ENCODE peak calls at places on chromosome 6, in ten cellular contexts. One of them, this sample, is unnamed.
A peak's percentile ranks its signal among the peaks of the same experiment; 100 is the strongest.

GRCh38 chr6:111190637-111191036 is 103.3 kb downstream of the SLC16A10 start:
- ATAC-seq in IMR-90: no peak
- ATAC-seq in HCT116: no peak
- ATAC-seq in body of pancreas: no peak
- ATAC-seq in K562: no peak
- ATAC-seq in upper lobe of left lung: no peak
- ATAC-seq in HepG2: no peak
- ATAC-seq in right lobe of liver: no peak
- ATAC-seq in A549: no peak
- ATAC-seq in GM12878: no peak
- ATAC-seq in this sample: no peak

GRCh38 chr6:103516336-103516735 is 1343.4 kb downstream of the HACE1 start:
- ATAC-seq in IMR-90: no peak
- ATAC-seq in HCT116: no peak
- ATAC-seq in body of pancreas: no peak
- ATAC-seq in K562: no peak
- ATAC-seq in upper lobe of left lung: no peak
- ATAC-seq in HepG2: no peak
- ATAC-seq in right lobe of liver: no peak
- ATAC-seq in A549: no peak
- ATAC-seq in GM12878: no peak
- ATAC-seq in this sample: no peak

GRCh38 chr6:47357827-47358226 is 48.1 kb upstream of the TNFRSF21 start:
- ATAC-seq in IMR-90: no peak
- ATAC-seq in HCT116: no peak
- ATAC-seq in body of pancreas: no peak
- ATAC-seq in K562: no peak
- ATAC-seq in upper lobe of left lung: no peak
- ATAC-seq in HepG2: no peak
- ATAC-seq in right lobe of liver: peak; percentile 23
- ATAC-seq in A549: no peak
- ATAC-seq in GM12878: peak; percentile 84
- ATAC-seq in this sample: no peak

GRCh38 chr6:122853259-122853995 is 64.4 kb downstream of the SMPDL3A start:
- ATAC-seq in IMR-90: no peak
- ATAC-seq in HCT116: no peak
- ATAC-seq in body of pancreas: no peak
- ATAC-seq in K562: no peak
- ATAC-seq in upper lobe of left lung: no peak
- ATAC-seq in HepG2: no peak
- ATAC-seq in right lobe of liver: no peak
- ATAC-seq in A549: no peak
- ATAC-seq in GM12878: peak; percentile 95
- ATAC-seq in this sample: no peak

GRCh38 chr6:22043284-22043962 is 253.4 kb downstream of the PRL start:
- ATAC-seq in IMR-90: peak; percentile 67
- ATAC-seq in HCT116: no peak
- ATAC-seq in body of pancreas: peak; percentile 30
- ATAC-seq in K562: peak; percentile 62
- ATAC-seq in upper lobe of left lung: peak; percentile 70
- ATAC-seq in HepG2: no peak
- ATAC-seq in right lobe of liver: peak; percentile 23
- ATAC-seq in A549: no peak
- ATAC-seq in GM12878: no peak
- ATAC-seq in this sample: peak; percentile 53

GRCh38 chr6:13290335-13290734 is 38.0 kb downstream of the TBC1D7 start:
- ATAC-seq in IMR-90: no peak
- ATAC-seq in HCT116: no peak
- ATAC-seq in body of pancreas: no peak
- ATAC-seq in K562: peak; percentile 79
- ATAC-seq in upper lobe of left lung: no peak
- ATAC-seq in HepG2: peak; percentile 23
- ATAC-seq in right lobe of liver: no peak
- ATAC-seq in A549: no peak
- ATAC-seq in GM12878: no peak
- ATAC-seq in this sample: no peak

GRCh38 chr6:11586574-11586973 is 49.0 kb downstream of the TMEM170B start:
- ATAC-seq in IMR-90: peak; percentile 84
- ATAC-seq in HCT116: no peak
- ATAC-seq in body of pancreas: peak; percentile 42
- ATAC-seq in K562: no peak
- ATAC-seq in upper lobe of left lung: peak; percentile 66
- ATAC-seq in HepG2: peak; percentile 76
- ATAC-seq in right lobe of liver: peak; percentile 41
- ATAC-seq in A549: peak; percentile 71
- ATAC-seq in GM12878: no peak
- ATAC-seq in this sample: no peak

GRCh38 chr6:73694711-73695411 is 1.1 kb upstream of the CD109 start:
- ATAC-seq in IMR-90: peak; percentile 28
- ATAC-seq in HCT116: peak; percentile 46
- ATAC-seq in body of pancreas: no peak
- ATAC-seq in K562: no peak
- ATAC-seq in upper lobe of left lung: peak; percentile 26
- ATAC-seq in HepG2: peak; percentile 42
- ATAC-seq in right lobe of liver: no peak
- ATAC-seq in A549: peak; percentile 72
- ATAC-seq in GM12878: no peak
- ATAC-seq in this sample: no peak

GRCh38 chr6:157181649-157182048 is 141.7 kb downstream of the TMEM242 start:
- ATAC-seq in IMR-90: no peak
- ATAC-seq in HCT116: peak; percentile 69
- ATAC-seq in body of pancreas: no peak
- ATAC-seq in K562: no peak
- ATAC-seq in upper lobe of left lung: no peak
- ATAC-seq in HepG2: no peak
- ATAC-seq in right lobe of liver: no peak
- ATAC-seq in A549: peak; percentile 20
- ATAC-seq in GM12878: no peak
- ATAC-seq in this sample: no peak

GRCh38 chr6:6470112-6470511 is 118.4 kb upstream of the LY86 start:
- ATAC-seq in IMR-90: no peak
- ATAC-seq in HCT116: no peak
- ATAC-seq in body of pancreas: no peak
- ATAC-seq in K562: no peak
- ATAC-seq in upper lobe of left lung: no peak
- ATAC-seq in HepG2: no peak
- ATAC-seq in right lobe of liver: no peak
- ATAC-seq in A549: no peak
- ATAC-seq in GM12878: no peak
- ATAC-seq in this sample: no peak

GRCh38 chr6:80280258-80281010 is 174.0 kb downstream of the BCKDHB start:
- ATAC-seq in IMR-90: peak; percentile 49
- ATAC-seq in HCT116: no peak
- ATAC-seq in body of pancreas: no peak
- ATAC-seq in K562: peak; percentile 79
- ATAC-seq in upper lobe of left lung: no peak
- ATAC-seq in HepG2: no peak
- ATAC-seq in right lobe of liver: no peak
- ATAC-seq in A549: no peak
- ATAC-seq in GM12878: peak; percentile 87
- ATAC-seq in this sample: no peak

GRCh38 chr6:30725713-30726505 is 5.8 kb downstream of the TUBB start:
- ATAC-seq in IMR-90: peak; percentile 27
- ATAC-seq in HCT116: peak; percentile 15
- ATAC-seq in body of pancreas: no peak
- ATAC-seq in K562: peak; percentile 18
- ATAC-seq in upper lobe of left lung: no peak
- ATAC-seq in HepG2: peak; percentile 9
- ATAC-seq in right lobe of liver: no peak
- ATAC-seq in A549: peak; percentile 22
- ATAC-seq in GM12878: no peak
- ATAC-seq in this sample: no peak

GRCh38 chr6:147936703-147937102 is 405.9 kb upstream of the SASH1 start:
- ATAC-seq in IMR-90: no peak
- ATAC-seq in HCT116: no peak
- ATAC-seq in body of pancreas: no peak
- ATAC-seq in K562: no peak
- ATAC-seq in upper lobe of left lung: no peak
- ATAC-seq in HepG2: no peak
- ATAC-seq in right lobe of liver: no peak
- ATAC-seq in A549: no peak
- ATAC-seq in GM12878: no peak
- ATAC-seq in this sample: no peak

GRCh38 chr6:11805259-11806053 is 26.9 kb upstream of the ADTRP start:
- ATAC-seq in IMR-90: no peak
- ATAC-seq in HCT116: no peak
- ATAC-seq in body of pancreas: no peak
- ATAC-seq in K562: peak; percentile 74
- ATAC-seq in upper lobe of left lung: no peak
- ATAC-seq in HepG2: no peak
- ATAC-seq in right lobe of liver: no peak
- ATAC-seq in A549: no peak
- ATAC-seq in GM12878: no peak
- ATAC-seq in this sample: no peak

GRCh38 chr6:48757661-48758060 is 646.7 kb upstream of the PTCHD4 start:
- ATAC-seq in IMR-90: no peak
- ATAC-seq in HCT116: no peak
- ATAC-seq in body of pancreas: no peak
- ATAC-seq in K562: no peak
- ATAC-seq in upper lobe of left lung: no peak
- ATAC-seq in HepG2: no peak
- ATAC-seq in right lobe of liver: no peak
- ATAC-seq in A549: no peak
- ATAC-seq in GM12878: no peak
- ATAC-seq in this sample: no peak

GRCh38 chr6:12113190-12113578 is 101.1 kb downstream of the HIVEP1 start:
- ATAC-seq in IMR-90: peak; percentile 44
- ATAC-seq in HCT116: no peak
- ATAC-seq in body of pancreas: no peak
- ATAC-seq in K562: peak; percentile 43
- ATAC-seq in upper lobe of left lung: peak; percentile 55
- ATAC-seq in HepG2: no peak
- ATAC-seq in right lobe of liver: peak; percentile 20
- ATAC-seq in A549: peak; percentile 47
- ATAC-seq in GM12878: peak; percentile 60
- ATAC-seq in this sample: no peak

GRCh38 chr6:3620937-3621336 is 130.6 kb downstream of the PXDC1 start:
- ATAC-seq in IMR-90: no peak
- ATAC-seq in HCT116: no peak
- ATAC-seq in body of pancreas: no peak
- ATAC-seq in K562: no peak
- ATAC-seq in upper lobe of left lung: no peak
- ATAC-seq in HepG2: no peak
- ATAC-seq in right lobe of liver: no peak
- ATAC-seq in A549: no peak
- ATAC-seq in GM12878: no peak
- ATAC-seq in this sample: no peak

GRCh38 chr6:152244998-152245630 is 392.0 kb downstream of the SYNE1 start:
- ATAC-seq in IMR-90: no peak
- ATAC-seq in HCT116: no peak
- ATAC-seq in body of pancreas: no peak
- ATAC-seq in K562: no peak
- ATAC-seq in upper lobe of left lung: no peak
- ATAC-seq in HepG2: no peak
- ATAC-seq in right lobe of liver: no peak
- ATAC-seq in A549: no peak
- ATAC-seq in GM12878: no peak
- ATAC-seq in this sample: no peak
- H3K27ac ChIP-seq in IMR-90: no peak overlapping the region
- H3K27ac ChIP-seq in HCT116: no peak overlapping the region
- H3K27ac ChIP-seq in body of pancreas: no peak overlapping the region
- H3K27ac ChIP-seq in K562: no peak overlapping the region
- H3K27ac ChIP-seq in upper lobe of left lung: no peak overlapping the region
- H3K27ac ChIP-seq in HepG2: no peak overlapping the region
- H3K27ac ChIP-seq in right lobe of liver: no peak overlapping the region
- H3K27ac ChIP-seq in A549: no peak overlapping the region
- H3K27ac ChIP-seq in GM12878: no peak overlapping the region
- H3K27ac ChIP-seq in this sample: peak overlapping the region; percentile 32

GRCh38 chr6:142518761-142519160 is 217.0 kb downstream of the ADGRG6 start:
- ATAC-seq in IMR-90: no peak
- ATAC-seq in HCT116: no peak
- ATAC-seq in body of pancreas: no peak
- ATAC-seq in K562: no peak
- ATAC-seq in upper lobe of left lung: no peak
- ATAC-seq in HepG2: no peak
- ATAC-seq in right lobe of liver: no peak
- ATAC-seq in A549: no peak
- ATAC-seq in GM12878: no peak
- ATAC-seq in this sample: no peak
- TF ChIP-seq POLR2A in IMR-90: no peak
- TF ChIP-seq POLR2A in HCT116: no peak
- TF ChIP-seq POLR2A in body of pancreas: no peak
- TF ChIP-seq POLR2A in K562: no peak
- TF ChIP-seq POLR2A in upper lobe of left lung: no peak
- TF ChIP-seq POLR2A in HepG2: no peak
- TF ChIP-seq POLR2A in right lobe of liver: no peak
- TF ChIP-seq POLR2A in A549: no peak
- TF ChIP-seq POLR2A in GM12878: no peak
- TF ChIP-seq POLR2A in this sample: no peak

GRCh38 chr6:31829633-31830492 is 2.3 kb downstream of the HSPA1B start:
- ATAC-seq in IMR-90: no peak
- ATAC-seq in HCT116: no peak
- ATAC-seq in body of pancreas: no peak
- ATAC-seq in K562: no peak
- ATAC-seq in upper lobe of left lung: no peak
- ATAC-seq in HepG2: no peak
- ATAC-seq in right lobe of liver: peak; percentile 0
- ATAC-seq in A549: no peak
- ATAC-seq in GM12878: peak; percentile 1
- ATAC-seq in this sample: no peak
- H3K4me1 ChIP-seq in IMR-90: peaks cover 7% of the 10 kb centered on the region
- H3K4me1 ChIP-seq in HCT116: peaks cover 60% of the 10 kb centered on the region
- H3K4me1 ChIP-seq in body of pancreas: peaks cover 43% of the 10 kb centered on the region
- H3K4me1 ChIP-seq in K562: peaks cover 39% of the 10 kb centered on the region
- H3K4me1 ChIP-seq in upper lobe of left lung: peaks cover 35% of the 10 kb centered on the region
- H3K4me1 ChIP-seq in HepG2: peaks cover 44% of the 10 kb centered on the region
- H3K4me1 ChIP-seq in right lobe of liver: peaks cover 8% of the 10 kb centered on the region
- H3K4me1 ChIP-seq in A549: peaks cover 22% of the 10 kb centered on the region
- H3K4me1 ChIP-seq in GM12878: peaks cover 11% of the 10 kb centered on the region
- H3K4me1 ChIP-seq in this sample: no peaks in the 10 kb centered on the region

DNA sequence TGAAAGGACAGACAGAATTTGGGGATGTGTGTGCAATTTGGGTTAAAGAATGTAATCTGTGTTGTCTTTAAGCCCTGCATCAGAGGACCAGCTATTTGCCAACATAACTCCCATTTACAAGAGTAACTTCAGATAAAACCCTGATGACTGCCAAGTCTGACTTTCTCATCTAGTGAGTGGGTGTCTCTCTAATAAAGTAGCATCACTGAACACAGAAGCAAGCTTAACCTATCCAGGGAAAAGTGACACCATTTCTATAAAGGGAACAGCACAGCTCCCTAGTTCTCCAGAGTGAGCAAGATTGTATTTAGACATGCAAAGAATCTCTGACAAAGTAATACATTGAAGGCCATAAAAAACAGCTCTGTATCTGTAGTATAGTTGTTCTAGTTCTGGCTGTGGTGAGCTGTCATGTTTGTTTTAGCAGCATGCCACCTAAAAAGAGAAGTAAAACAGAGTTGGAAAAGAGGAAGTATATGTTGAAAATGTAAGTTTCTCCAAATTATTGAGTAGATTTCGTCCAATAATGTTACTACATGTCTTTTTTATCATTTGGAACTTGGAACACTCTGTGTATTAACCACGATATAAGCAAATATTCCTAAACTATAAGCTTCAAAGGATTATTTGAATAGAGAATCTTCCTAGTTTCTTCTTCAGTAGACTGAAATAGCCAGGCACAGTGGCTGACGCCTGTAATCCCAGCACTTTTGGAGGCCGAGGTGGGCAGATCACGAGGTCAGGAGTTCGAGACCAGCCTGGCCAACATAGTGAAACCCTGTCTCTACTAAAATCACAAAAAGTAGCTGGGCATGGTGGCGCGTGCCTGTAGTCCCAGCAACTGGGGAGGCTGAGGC is 8.8 kb upstream of the PIM1 start:
- ATAC-seq in IMR-90: peak; percentile 84
- ATAC-seq in HCT116: no peak
- ATAC-seq in body of pancreas: peak; percentile 33
- ATAC-seq in K562: peak; percentile 23
- ATAC-seq in upper lobe of left lung: peak; percentile 60
- ATAC-seq in HepG2: peak; percentile 60
- ATAC-seq in right lobe of liver: peak; percentile 50
- ATAC-seq in A549: peak; percentile 46
- ATAC-seq in GM12878: peak; percentile 92
- ATAC-seq in this sample: no peak
- H3K27ac ChIP-seq in IMR-90: peak overlapping the region; percentile 64
- H3K27ac ChIP-seq in HCT116: no peak overlapping the region
- H3K27ac ChIP-seq in body of pancreas: no peak overlapping the region
- H3K27ac ChIP-seq in K562: peak overlapping the region; percentile 40
- H3K27ac ChIP-seq in upper lobe of left lung: no peak overlapping the region
- H3K27ac ChIP-seq in HepG2: no peak overlapping the region
- H3K27ac ChIP-seq in right lobe of liver: no peak overlapping the region
- H3K27ac ChIP-seq in A549: peak overlapping the region; percentile 60
- H3K27ac ChIP-seq in GM12878: peak overlapping the region; percentile 67
- H3K27ac ChIP-seq in this sample: peak overlapping the region; percentile 41

This sample was measured in gastroesophageal sphincter.